ENCODE peak calls at places on chromosomes 6 and 20, in nine cellular contexts. E is cardiac muscle cell; C is ELR; P is SJCRH30; L is stimulated activated CD8-positive, alpha-beta memory T cell treated with anti-CD3 and anti-CD28 coated beads, Interleukin-2, amount 100 ng/mL, for 48 hours; J is upper lobe of right lung; T is endothelial cell; U is DMS 273 treated with DMSO at 0.1 percent for 48 hours; D is stomach. A is an unnamed sample.

GRCh38 chr6:133648576-133648975 is 240.3 kb upstream of the TCF21 start:
- DNase-seq in L (no peak), P (no peak), D (no peak), C (peak), T (no peak), J (no peak), U (no peak), E (no peak), A (no peak)

GRCh38 chr6:71205336-71205956 is 83.2 kb upstream of the OGFRL1 start:
- DNase-seq in J (no peak), L (no peak), D (no peak), T (no peak), E (peak), C (peak), U (no peak), P (no peak), A (no peak)

GRCh38 chr6:1049900-1050299 is 262.0 kb upstream of the FOXQ1 start:
- DNase-seq in D (peak), E (no peak), C (no peak), P (no peak), U (no peak), J (no peak), L (no peak), T (no peak), A (no peak)

GRCh38 chr6:157069585-157069984 is 253.7 kb downstream of the TMEM242 start:
- DNase-seq in L (no peak), E (no peak), T (no peak), P (no peak), U (no peak), D (no peak), J (no peak), C (no peak), A (no peak)

GRCh38 chr6:16092140-16092539 is 36.7 kb upstream of the MYLIP start:
- DNase-seq in J (no peak), C (no peak), D (no peak), U (no peak), L (no peak), P (no peak), E (no peak), T (peak), A (peak)

GRCh38 chr6:9875605-9876353 is 539.1 kb downstream of the TFAP2A start:
- DNase-seq in L (no peak), U (no peak), E (no peak), C (peak), P (no peak), D (no peak), T (no peak), J (no peak), A (no peak)

GRCh38 chr6:170297577-170298330 is 6.9 kb upstream of the DLL1 start:
- DNase-seq in P (no peak), E (no peak), U (no peak), T (no peak), J (no peak), L (no peak), C (no peak), D (no peak), A (no peak)

GRCh38 chr6:43703512-43704429 is 16.2 kb upstream of the MRPS18A start:
- DNase-seq in L (no peak), J (no peak), T (no peak), E (no peak), D (peak), U (no peak), C (no peak), P (no peak), A (no peak)

GRCh38 chr20:4901031-4901818 is 100.1 kb downstream of the SLC23A2 start:
- DNase-seq in T (no peak), C (no peak), J (no peak), U (no peak), D (no peak), P (no peak), L (no peak), E (no peak), A (no peak)

GRCh38 chr6:118708055-118708454 is 56.7 kb upstream of the CEP85L start:
- DNase-seq in P (no peak), J (no peak), C (peak), D (no peak), L (no peak), U (no peak), T (no peak), E (peak), A (no peak)

GRCh38 chr6:26550250-26550993 is 12.3 kb downstream of the HMGN4 start:
- DNase-seq in E (peak), P (no peak), T (peak), D (peak), L (peak), J (peak), U (peak), C (peak), A (peak)

GRCh38 chr6:6614096-6614964 is 25.8 kb downstream of the LY86 start:
- DNase-seq in P (no peak), E (no peak), L (no peak), T (no peak), J (no peak), D (no peak), C (no peak), U (no peak), A (no peak)

GRCh38 chr6:165956874-165957273 is 210.8 kb downstream of the TBXT start:
- DNase-seq in D (no peak), U (no peak), L (no peak), J (no peak), E (no peak), T (no peak), C (no peak), P (no peak), A (no peak)

GRCh38 chr20:41717464-41717863 is 99.3 kb upstream of the CHD6 start:
- DNase-seq in C (no peak), L (no peak), J (no peak), U (peak), T (no peak), D (peak), P (peak), E (peak), A (no peak)

GRCh38 chr6:135093578-135093977 is 39.0 kb upstream of the HBS1L start:
- DNase-seq in E (peak), C (no peak), J (no peak), T (no peak), U (no peak), P (no peak), D (no peak), L (no peak), A (no peak)

GRCh38 chr6:121666809-121667208 is 231.4 kb downstream of the GJA1 start:
- DNase-seq in C (peak), J (no peak), E (peak), U (no peak), T (no peak), P (no peak), D (no peak), L (no peak), A (peak)

GRCh38 chr20:36992802-36993334 is 41.4 kb upstream of the SAMHD1 start:
- DNase-seq in L (no peak), C (peak), T (no peak), P (no peak), D (no peak), U (no peak), E (no peak), J (no peak), A (no peak)

GRCh38 chr6:11094411-11094851 is 797 bp downstream of the SMIM13 start:
- DNase-seq in P (peak), E (peak), T (peak), U (peak), C (peak), D (peak), J (peak), L (peak), A (peak)

GRCh38 chr6:163381118-163381751 is 33.3 kb upstream of the QKI start:
- DNase-seq in E (no peak), P (no peak), L (no peak), U (no peak), D (no peak), J (no peak), T (no peak), C (no peak), A (no peak)

GRCh38 chr6:26020983-26021349 is 58.4 kb downstream of the TRIM38 start:
- DNase-seq in C (peak), T (peak), D (peak), P (peak), E (peak), J (peak), U (no peak), L (peak), A (no peak)

GRCh38 chr6:55209059-55209458 is 34.7 kb downstream of the HCRTR2 start:
- DNase-seq in C (peak), T (no peak), J (no peak), E (no peak), P (no peak), L (no peak), D (no peak), U (no peak), A (no peak)

GRCh38 chr20:36467076-36467999 is 74.0 kb upstream of the MYL9 start:
- DNase-seq in T (no peak), U (peak), J (no peak), E (no peak), C (peak), D (peak), P (peak), L (no peak), A (no peak)

A was measured in GDM1.